ENCODE peak calls at places on chromosomes 12 and 14, in seven cellular contexts. Y, J, D, X, Q, W and O are unnamed samples.

GRCh38 chr14:100660498-100661339 is 66.0 kb upstream of the DLK1 start:
- DNase-seq in Y (no peak), J (no peak), X (no peak), W (no peak), D (no peak), Q (no peak), O (no peak)

GRCh38 chr14:99728231-99728920 is 44.3 kb downstream of the CYP46A1 start:
- DNase-seq in W (no peak), Q (peak), J (peak), X (no peak), D (no peak), Y (no peak), O (peak)

GRCh38 chr12:32516230-32516629 is 116.9 kb downstream of the FGD4 start:
- DNase-seq in W (no peak), X (no peak), J (no peak), Y (no peak), Q (no peak), D (no peak), O (no peak)

GRCh38 chr12:27119797-27120196 is 37.4 kb upstream of the C12orf71 start:
- DNase-seq in Q (no peak), J (peak), X (no peak), Y (no peak), D (no peak), W (no peak), O (no peak)

GRCh38 chr12:60279224-60279623 is 683.4 kb downstream of the SLC16A7 start:
- DNase-seq in D (no peak), W (no peak), Y (no peak), J (no peak), Q (no peak), X (peak), O (no peak)

GRCh38 chr12:64332938-64333337 is 57.6 kb downstream of the C12orf56 start:
- DNase-seq in W (no peak), X (no peak), D (no peak), Q (no peak), J (no peak), Y (no peak), O (no peak)

GRCh38 chr14:27730204-27730603 is 1036.4 kb upstream of the FOXG1 start:
- DNase-seq in Y (no peak), D (no peak), Q (no peak), X (no peak), W (no peak), J (no peak), O (no peak)

GRCh38 chr14:73785834-73786631 is 65.6 kb upstream of the PTGR2 start:
- DNase-seq in J (peak), W (peak), Q (peak), X (peak), D (peak), Y (peak), O (peak)

GRCh38 chr14:55717621-55718020 is 137.6 kb downstream of the KTN1 start:
- DNase-seq in D (no peak), Q (no peak), X (no peak), W (no peak), Y (no peak), J (no peak), O (no peak)

GRCh38 chr12:57679697-57680096 is 14.2 kb upstream of the OS9 start:
- DNase-seq in D (no peak), W (no peak), Q (no peak), J (no peak), X (no peak), Y (no peak), O (no peak)

GRCh38 chr12:47316609-47317049 is 236.9 kb upstream of the AMIGO2 start:
- DNase-seq in D (no peak), X (no peak), Q (no peak), Y (no peak), W (no peak), J (no peak), O (no peak)

GRCh38 chr12:53287741-53288216 is 7.6 kb upstream of the PFDN5 start:
- DNase-seq in X (peak), D (peak), Q (peak), J (peak), Y (peak), W (peak), O (peak)

GRCh38 chr12:109347579-109347978 is at the start of gene MYO1H:
- DNase-seq in D (no peak), J (no peak), W (peak), X (no peak), Q (no peak), Y (no peak), O (no peak)

GRCh38 chr14:105883066-105884005 is 357.0 kb downstream of the TMEM121 start:
- DNase-seq in X (no peak), J (no peak), D (no peak), W (no peak), Y (no peak), Q (peak), O (no peak)

GRCh38 chr14:61765225-61765943 is 3.2 kb downstream of the SNAPC1 start:
- DNase-seq in X (no peak), D (no peak), Q (no peak), W (no peak), Y (no peak), J (no peak), O (no peak)

GRCh38 chr14:35986219-35986573 is 160.1 kb downstream of the BRMS1L start:
- DNase-seq in W (no peak), Q (no peak), Y (no peak), J (no peak), D (no peak), X (no peak), O (no peak)

GRCh38 chr14:90678846-90679362 is 137.3 kb downstream of the TTC7B start:
- DNase-seq in Q (no peak), X (no peak), Y (no peak), J (no peak), D (no peak), W (no peak), O (no peak)

DNA sequence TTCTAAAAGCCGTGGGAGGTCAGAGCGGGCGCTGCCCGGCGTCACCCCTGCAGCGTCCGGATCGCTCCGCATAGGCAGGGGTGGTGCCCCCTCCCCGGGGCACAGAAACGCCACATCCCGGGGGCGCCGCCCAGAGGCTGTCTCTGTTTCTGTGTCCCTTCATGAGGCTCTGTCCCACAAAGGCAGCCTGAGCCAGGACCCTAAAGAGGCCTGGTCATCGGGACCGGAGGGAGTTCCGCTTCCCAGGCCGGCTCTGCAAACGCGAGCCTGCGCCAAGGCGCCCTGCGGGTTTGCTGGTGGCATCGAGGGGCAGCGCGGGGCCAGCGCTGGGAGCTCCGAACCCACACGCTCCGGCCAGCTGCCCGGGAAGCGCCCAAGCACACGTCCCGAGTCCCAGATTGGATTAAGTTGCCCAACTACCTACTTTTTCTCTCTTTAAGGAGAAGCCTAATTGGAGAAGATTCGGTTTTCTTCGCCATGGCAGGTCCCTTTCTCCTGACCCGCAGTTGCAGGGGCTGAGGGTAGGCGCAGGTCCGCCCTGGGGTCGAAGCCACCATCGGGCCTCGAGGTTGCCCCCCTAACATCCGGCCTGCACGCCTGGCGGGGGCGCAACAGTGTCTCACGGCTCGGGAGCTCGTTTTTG is 421.7 kb downstream of the VRK1 start:
- DNase-seq in Q (no peak), X (no peak), W (no peak), D (peak), Y (peak), J (peak), O (no peak)
- TF ChIP-seq CTCF in Q (no peak), X (no peak), W (no peak), D (no peak), Y (peak), J (peak), O (no peak)

DNA sequence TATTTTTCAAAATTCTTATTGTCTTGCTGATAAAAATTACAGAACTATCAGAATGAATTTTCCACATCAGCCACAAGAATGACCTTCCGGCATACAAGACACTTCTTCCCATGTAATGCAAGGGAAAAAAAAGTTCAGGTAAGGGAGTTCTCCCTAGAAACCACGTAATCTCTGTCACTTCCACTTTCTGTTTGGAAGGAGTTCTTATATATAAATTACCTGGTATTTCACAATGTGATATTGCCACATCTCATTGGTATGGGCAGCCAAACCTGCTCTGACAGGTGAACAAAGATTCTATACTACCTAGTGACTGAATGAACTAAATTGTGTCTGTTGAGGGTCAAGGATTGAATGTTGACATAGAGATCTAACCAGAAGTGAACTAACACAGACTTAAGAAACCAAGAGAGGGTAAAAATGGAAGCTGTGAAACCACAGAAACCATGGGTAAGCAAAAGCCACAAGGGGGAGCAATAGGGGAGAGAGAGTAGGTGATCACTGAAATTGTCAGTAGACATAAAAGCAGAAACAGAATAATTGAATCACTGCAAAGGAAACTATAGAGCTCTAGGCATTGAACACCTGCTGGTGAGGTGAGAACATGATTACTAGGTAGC is 161.3 kb downstream of the RPL10L start:
- DNase-seq in D (peak), Q (no peak), X (peak), Y (no peak), J (peak), W (no peak), O (no peak)
- TF ChIP-seq CTCF in D (peak), Q (peak), X (peak), Y (peak), J (peak), W (no peak), O (no peak)

DNA sequence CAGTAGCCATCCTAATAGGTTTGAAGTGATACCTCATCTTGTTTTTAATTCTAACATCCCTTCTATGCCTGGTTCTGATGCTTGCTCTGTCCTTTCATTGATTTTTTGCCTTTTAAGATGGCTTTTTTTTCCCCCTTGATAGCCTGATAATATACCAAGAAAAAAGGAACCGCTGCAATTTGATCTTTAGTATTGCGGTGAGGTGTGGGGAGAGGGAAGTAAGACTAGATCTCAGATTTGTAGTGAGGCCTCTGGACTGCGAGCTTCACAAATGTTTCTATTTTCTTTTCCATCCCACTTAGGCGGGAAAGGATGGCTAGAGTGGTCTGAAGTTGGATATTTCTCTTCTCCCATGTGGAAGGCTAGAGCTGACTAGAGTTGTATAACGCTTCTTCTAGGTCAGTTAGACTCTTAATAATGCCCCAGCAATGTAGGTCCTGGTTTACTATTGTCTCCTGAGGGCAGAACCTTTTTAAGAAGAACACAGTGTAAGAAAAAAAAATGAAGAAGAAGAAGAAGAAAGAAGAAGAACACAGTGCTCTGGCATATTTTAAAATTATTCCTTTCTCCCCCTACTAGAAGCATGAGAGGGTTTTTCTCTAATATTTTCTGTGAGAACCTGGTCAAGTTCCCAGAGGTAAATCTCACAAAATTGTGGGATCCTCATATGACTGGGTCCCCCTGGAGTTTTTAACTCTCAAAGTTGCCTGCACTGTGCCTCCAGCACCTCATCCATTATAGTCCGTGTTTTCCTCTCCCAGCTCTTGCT is 11.9 kb upstream of the KLRB1 start:
- DNase-seq in X (no peak), Q (no peak), W (no peak), J (no peak), D (no peak), Y (no peak), O (no peak)
- TF ChIP-seq CTCF in X (no peak), Q (no peak), W (no peak), J (no peak), D (no peak), Y (no peak), O (no peak)

GRCh38 chr14:103209054-103209453 is 85.8 kb downstream of the TNFAIP2 start:
- DNase-seq in X (no peak), Q (no peak), J (no peak), W (peak), D (no peak), Y (no peak), O (no peak)
- TF ChIP-seq CTCF in X (peak), Q (no peak), J (peak), W (peak), D (no peak), Y (no peak), O (no peak)

GRCh38 chr12:112539221-112539620 is 120.5 kb downstream of the PTPN11 start:
- DNase-seq in W (peak), Y (no peak), D (no peak), Q (no peak), J (no peak), X (no peak), O (no peak)
- TF ChIP-seq CTCF in W (no peak), Y (no peak), D (no peak), Q (no peak), J (peak), X (no peak), O (no peak)

GRCh38 chr12:89959188-89959587 is 250.6 kb upstream of the ATP2B1 start:
- DNase-seq in Q (no peak), J (no peak), X (no peak), D (no peak), Y (no peak), W (no peak), O (no peak)

GRCh38 chr12:89960011-89960507 is 251.4 kb upstream of the ATP2B1 start:
- DNase-seq in W (no peak), X (peak), Y (no peak), D (no peak), Q (no peak), J (no peak), O (no peak)

GRCh38 chr12:89960607-89961394 is 252.2 kb upstream of the ATP2B1 start:
- DNase-seq in D (no peak), J (no peak), Q (no peak), X (peak), W (no peak), Y (no peak), O (no peak)

GRCh38 chr12:89965993-89966392 is 257.4 kb upstream of the ATP2B1 start:
- DNase-seq in X (no peak), D (no peak), Y (no peak), Q (no peak), J (no peak), W (no peak), O (no peak)

DNA sequence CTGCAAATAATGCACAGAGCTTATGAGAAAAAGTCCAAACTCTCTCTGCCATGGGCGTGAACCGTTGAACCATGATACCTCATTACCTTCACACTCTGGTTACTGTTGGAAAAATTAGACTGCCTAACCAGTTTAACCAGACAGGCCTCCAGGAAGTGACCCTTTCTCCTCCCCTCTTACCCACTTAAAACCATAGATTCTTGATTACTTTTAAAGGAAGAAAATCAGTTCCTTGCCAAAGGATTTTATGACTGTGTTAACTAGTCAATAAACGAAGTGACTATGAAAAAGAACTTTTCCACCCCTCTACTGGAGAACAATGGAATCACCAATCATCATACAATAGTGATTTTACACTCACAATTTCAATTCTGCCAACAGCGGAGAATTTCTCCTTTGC is 254.0 kb upstream of the ATP2B1 start:
- DNase-seq in W (no peak), J (no peak), Y (no peak), D (no peak), Q (no peak), X (no peak), O (no peak)
- TF ChIP-seq CTCF in W (peak), J (peak), Y (peak), D (peak), Q (no peak), X (peak), O (no peak)

GRCh38 chr12:48817957-48818830 is at the start of gene CACNB3:
- DNase-seq in J (peak), D (peak), W (peak), Q (peak), X (peak), Y (peak), O (peak)
- TF ChIP-seq CTCF in J (no peak), D (no peak), W (no peak), Q (no peak), X (peak), Y (no peak), O (no peak)

DNA sequence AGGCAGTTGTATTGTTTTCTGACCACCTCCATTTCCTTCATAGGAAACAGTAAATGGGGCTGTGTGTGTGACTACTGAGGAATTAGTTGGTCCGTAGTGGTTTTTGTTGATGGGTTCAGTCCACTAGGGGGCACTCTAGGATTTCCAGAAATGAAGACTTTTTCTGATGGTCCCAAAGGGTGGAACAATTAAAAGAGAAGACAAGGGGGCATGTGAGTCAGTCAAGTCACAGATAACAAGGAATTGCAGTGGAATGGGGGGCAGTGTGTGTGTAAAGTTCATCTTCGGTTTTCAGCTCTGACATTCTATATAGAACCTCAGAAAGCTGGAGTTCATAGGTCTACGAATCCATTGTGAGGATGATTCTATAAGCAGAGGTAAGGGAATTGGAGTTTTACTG is 186.6 kb upstream of the OR4E1 start:
- DNase-seq in W (peak), Y (peak), D (peak), Q (no peak), J (peak), X (peak), O (no peak)
- TF ChIP-seq CTCF in W (peak), Y (peak), D (peak), Q (no peak), J (peak), X (peak), O (no peak)

DNA sequence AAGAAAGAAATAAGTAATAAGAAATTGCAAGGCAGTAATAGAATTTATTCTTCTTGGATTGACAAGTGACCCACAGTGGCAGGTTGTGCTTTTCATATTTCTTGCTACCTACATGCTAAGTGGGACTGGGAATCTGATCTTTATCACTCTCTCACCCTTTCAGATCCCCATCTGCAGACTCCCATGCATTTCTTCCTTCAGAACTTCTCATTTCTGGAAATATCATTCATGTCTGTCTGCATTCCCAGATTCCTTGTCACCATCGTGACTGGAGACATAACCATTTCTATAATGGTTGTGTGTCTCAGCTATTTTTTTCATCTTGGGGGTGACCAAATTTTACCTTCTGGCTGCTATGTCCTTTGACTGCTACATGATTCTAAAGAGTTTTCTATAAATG is 4.0 kb upstream of the OR6C65 start:
- DNase-seq in X (no peak), Q (no peak), Y (no peak), J (no peak), W (no peak), D (no peak), O (no peak)
- TF ChIP-seq CTCF in X (no peak), Q (no peak), Y (no peak), J (no peak), W (no peak), D (no peak), O (no peak)